ENCODE peak calls at places on chromosomes 5 and 9, in six cellular contexts. E is Kasumi-1; A is GM10248; U is GM23248; X is stimulated activated CD4-positive, alpha-beta T cell treated with anti-CD3 and anti-CD28 coated beads, Interleukin-4, amount 100 ng/mL, for 4 hours; F is AG10803. G is an unnamed sample.
A peak's percentile ranks its signal among the peaks of the same experiment; 100 is the strongest.

GRCh38 chr5:120151181-120151580 is 312.9 kb upstream of the PRR16 start:
- DNase-seq in E (no peak), A (no peak), U (no peak), X (no peak), F (no peak), G (no peak)

GRCh38 chr5:60196382-60197113 is 303.0 kb upstream of the PDE4D start:
- DNase-seq in E (no peak), A (no peak), U (peak; percentile 90), X (no peak), F (peak; percentile 83), G (no peak)

GRCh38 chr5:159034083-159034824 is 65.5 kb downstream of the EBF1 start:
- DNase-seq in E (no peak), A (peak; percentile 45), U (no peak), X (no peak), F (no peak), G (no peak)

GRCh38 chr5:124740991-124741583 is 5.4 kb downstream of the ZNF608 start:
- DNase-seq in E (no peak), A (no peak), U (peak; percentile 66), X (no peak), F (peak; percentile 87), G (no peak)

GRCh38 chr5:132840896-132841818 is 10.7 kb upstream of the SHROOM1 start:
- DNase-seq in E (no peak), A (no peak), U (peak; percentile 30), X (no peak), F (peak; percentile 27), G (no peak)

GRCh38 chr9:70421272-70422180 is 7.1 kb upstream of the KLF9 start:
- DNase-seq in E (peak; percentile 12), A (no peak), U (peak; percentile 62), X (peak; percentile 85), F (peak; percentile 48), G (peak; percentile 70)

GRCh38 chr9:126158591-126159519 is 167.8 kb upstream of the MVB12B start:
- DNase-seq in E (no peak), A (peak; percentile 4), U (no peak), X (no peak), F (no peak), G (no peak)

GRCh38 chr9:76181020-76181641 is 213.1 kb downstream of the RFK start:
- DNase-seq in E (peak; percentile 45), A (no peak), U (peak; percentile 68), X (no peak), F (peak; percentile 49), G (no peak)

GRCh38 chr5:148897842-148898241 is 71.4 kb downstream of the ADRB2 start:
- DNase-seq in E (no peak), A (no peak), U (no peak), X (no peak), F (no peak), G (no peak)

GRCh38 chr9:128116104-128117083 is 11.1 kb downstream of the PTGES2 start:
- DNase-seq in E (no peak), A (no peak), U (no peak), X (no peak), F (no peak), G (no peak)

GRCh38 chr5:10656176-10656830 is 92.4 kb downstream of the ANKRD33B start:
- DNase-seq in E (no peak), A (no peak), U (peak; percentile 56), X (no peak), F (peak; percentile 22), G (no peak)